ENCODE peak calls at places on chromosomes 7 and 10, in five cellular contexts. One of them, this sample, is unnamed. For H3K36me3, the result is how much of the 10 kb centered on the place peaks cover.

GRCh38 chr10:48694371-48695030 is 9.8 kb downstream of the WDFY4 start:
- DNase-seq in neural progenitor cell: no peak
- DNase-seq in K562: no peak
- DNase-seq in tibial nerve: no peak
- DNase-seq in adrenal gland: no peak
- DNase-seq in this sample: no peak

GRCh38 chr7:49522111-49522510 is 251.3 kb upstream of the VWC2 start:
- DNase-seq in adrenal gland: no peak
- DNase-seq in tibial nerve: no peak
- DNase-seq in neural progenitor cell: no peak
- DNase-seq in K562: no peak
- DNase-seq in this sample: no peak

GRCh38 chr7:113652501-113652900 is 266.3 kb downstream of the PPP1R3A start:
- DNase-seq in neural progenitor cell: no peak
- DNase-seq in K562: no peak
- DNase-seq in tibial nerve: no peak
- DNase-seq in adrenal gland: no peak
- DNase-seq in this sample: no peak

GRCh38 chr7:2478387-2478760 is 2.2 kb upstream of the GRIFIN start:
- DNase-seq in neural progenitor cell: no peak
- DNase-seq in adrenal gland: peak
- DNase-seq in K562: no peak
- DNase-seq in tibial nerve: peak
- DNase-seq in this sample: peak

GRCh38 chr10:104639595-104640338 is 1.3 kb upstream of the SORCS3 start:
- DNase-seq in neural progenitor cell: peak
- DNase-seq in tibial nerve: no peak
- DNase-seq in K562: no peak
- DNase-seq in adrenal gland: no peak
- DNase-seq in this sample: no peak

GRCh38 chr7:81624021-81624630 is 145.7 kb downstream of the HGF start:
- DNase-seq in K562: no peak
- DNase-seq in adrenal gland: no peak
- DNase-seq in neural progenitor cell: no peak
- DNase-seq in tibial nerve: no peak
- DNase-seq in this sample: no peak

GRCh38 chr10:110632591-110633215 is 11.4 kb upstream of the RBM20 start:
- DNase-seq in tibial nerve: no peak
- DNase-seq in adrenal gland: no peak
- DNase-seq in neural progenitor cell: no peak
- DNase-seq in K562: no peak
- DNase-seq in this sample: peak

GRCh38 chr10:128000660-128001059 is 93.8 kb downstream of the PTPRE start:
- DNase-seq in adrenal gland: peak
- DNase-seq in tibial nerve: no peak
- DNase-seq in K562: no peak
- DNase-seq in neural progenitor cell: no peak
- DNase-seq in this sample: no peak

GRCh38 chr10:71234970-71235681 is 22.8 kb downstream of the UNC5B start:
- DNase-seq in K562: peak
- DNase-seq in adrenal gland: peak
- DNase-seq in neural progenitor cell: peak
- DNase-seq in tibial nerve: no peak
- DNase-seq in this sample: no peak

GRCh38 chr10:2791774-2792443 is 275.4 kb upstream of the PFKP start:
- DNase-seq in neural progenitor cell: no peak
- DNase-seq in adrenal gland: no peak
- DNase-seq in tibial nerve: no peak
- DNase-seq in K562: no peak
- DNase-seq in this sample: no peak

GRCh38 chr7:96486681-96487080 is 164.8 kb upstream of the SLC25A13 start:
- DNase-seq in K562: no peak
- DNase-seq in tibial nerve: no peak
- DNase-seq in neural progenitor cell: peak
- DNase-seq in adrenal gland: no peak
- DNase-seq in this sample: no peak

GRCh38 chr10:49242604-49243003 is 54.4 kb upstream of the TMEM273 start:
- DNase-seq in tibial nerve: no peak
- DNase-seq in adrenal gland: peak
- DNase-seq in neural progenitor cell: no peak
- DNase-seq in K562: no peak
- DNase-seq in this sample: no peak

GRCh38 chr7:125605241-125605640 is 675.6 kb upstream of the POT1 start:
- DNase-seq in adrenal gland: no peak
- DNase-seq in tibial nerve: no peak
- DNase-seq in K562: peak
- DNase-seq in neural progenitor cell: no peak
- DNase-seq in this sample: no peak

GRCh38 chr7:38545977-38546376 is 85.2 kb downstream of the AMPH start:
- DNase-seq in neural progenitor cell: no peak
- DNase-seq in tibial nerve: no peak
- DNase-seq in K562: no peak
- DNase-seq in adrenal gland: no peak
- DNase-seq in this sample: no peak

GRCh38 chr10:29725133-29725720 is 90.5 kb upstream of the SVIL start:
- DNase-seq in K562: no peak
- DNase-seq in adrenal gland: peak
- DNase-seq in neural progenitor cell: no peak
- DNase-seq in tibial nerve: no peak
- DNase-seq in this sample: no peak

GRCh38 chr10:98150544-98150943 is 16.1 kb downstream of the R3HCC1L start:
- DNase-seq in adrenal gland: no peak
- DNase-seq in neural progenitor cell: no peak
- DNase-seq in K562: no peak
- DNase-seq in tibial nerve: no peak
- DNase-seq in this sample: no peak

GRCh38 chr10:120422459-120422858 is 34.6 kb upstream of the PLPP4 start:
- DNase-seq in neural progenitor cell: no peak
- DNase-seq in adrenal gland: no peak
- DNase-seq in tibial nerve: no peak
- DNase-seq in K562: no peak
- DNase-seq in this sample: no peak

DNA sequence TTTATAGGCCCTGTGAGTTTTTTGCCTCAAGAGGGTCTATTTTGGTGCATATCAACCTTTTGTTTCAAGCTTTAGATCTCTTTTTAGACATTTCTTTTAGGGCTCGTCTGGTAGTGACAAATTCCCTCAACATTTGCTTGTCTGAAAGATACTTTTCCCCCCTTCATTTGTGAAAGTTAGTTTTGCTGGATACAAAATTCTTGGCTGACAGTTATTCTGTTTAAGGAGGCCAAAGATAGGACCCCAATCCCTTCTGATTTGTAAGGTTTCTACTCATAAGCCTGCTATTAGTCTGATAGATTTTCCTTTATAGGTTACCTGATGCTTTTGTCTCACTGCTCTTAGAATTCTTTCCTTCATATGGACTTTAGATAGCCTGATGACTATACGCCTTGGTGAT is 36.1 kb upstream of the ARMC3 start:
- DNase-seq in adrenal gland: no peak
- DNase-seq in neural progenitor cell: no peak
- DNase-seq in K562: no peak
- DNase-seq in tibial nerve: no peak
- DNase-seq in this sample: no peak
- TF ChIP-seq CTCF in adrenal gland: no peak
- TF ChIP-seq CTCF in neural progenitor cell: no peak
- TF ChIP-seq CTCF in K562: no peak
- TF ChIP-seq CTCF in tibial nerve: no peak
- TF ChIP-seq CTCF in this sample: no peak

GRCh38 chr7:131029002-131029401 is 295.0 kb upstream of the KLF14 start:
- DNase-seq in neural progenitor cell: no peak
- DNase-seq in tibial nerve: no peak
- DNase-seq in adrenal gland: no peak
- DNase-seq in K562: no peak
- DNase-seq in this sample: no peak

GRCh38 chr7:131026297-131027003 is 292.4 kb upstream of the KLF14 start:
- DNase-seq in tibial nerve: no peak
- DNase-seq in adrenal gland: no peak
- DNase-seq in neural progenitor cell: no peak
- DNase-seq in K562: no peak
- DNase-seq in this sample: no peak

GRCh38 chr7:131031100-131031868 is 296.4 kb upstream of the MKLN1 start:
- DNase-seq in K562: no peak
- DNase-seq in adrenal gland: no peak
- DNase-seq in tibial nerve: no peak
- DNase-seq in neural progenitor cell: no peak
- DNase-seq in this sample: no peak

GRCh38 chr7:131028293-131028692 is 294.3 kb upstream of the KLF14 start:
- DNase-seq in neural progenitor cell: no peak
- DNase-seq in tibial nerve: no peak
- DNase-seq in adrenal gland: no peak
- DNase-seq in K562: no peak
- DNase-seq in this sample: no peak

DNA sequence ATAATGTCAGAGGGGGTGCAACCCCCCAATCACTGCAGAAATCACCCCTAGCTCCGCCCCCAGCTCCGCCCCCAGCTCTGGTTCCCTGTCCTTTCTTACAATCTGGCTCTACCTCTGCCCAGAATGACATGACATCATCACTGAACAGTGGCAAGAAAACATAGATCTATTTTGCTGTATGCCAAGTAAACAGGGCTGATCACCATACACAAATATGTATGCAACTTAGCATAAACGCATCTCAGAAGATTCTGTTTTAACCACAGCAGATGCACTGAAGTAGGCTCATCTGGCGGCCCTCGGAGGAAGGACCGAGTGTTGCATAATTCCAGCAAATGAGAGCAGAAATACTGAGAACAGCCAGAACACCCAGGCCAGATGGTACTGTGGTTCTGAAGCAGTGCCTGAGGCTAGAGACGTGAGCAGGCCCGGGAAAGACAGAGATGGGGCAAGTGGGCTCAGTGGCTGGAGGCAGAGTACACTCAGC is 293.3 kb upstream of the KLF14 start:
- DNase-seq in tibial nerve: peak
- DNase-seq in K562: peak
- DNase-seq in neural progenitor cell: no peak
- DNase-seq in adrenal gland: no peak
- DNase-seq in this sample: no peak
- H3K36me3 ChIP-seq in tibial nerve: under half
- H3K36me3 ChIP-seq in K562: under half
- H3K36me3 ChIP-seq in neural progenitor cell: under half
- H3K36me3 ChIP-seq in adrenal gland: under half
- H3K36me3 ChIP-seq in this sample: under half

DNA sequence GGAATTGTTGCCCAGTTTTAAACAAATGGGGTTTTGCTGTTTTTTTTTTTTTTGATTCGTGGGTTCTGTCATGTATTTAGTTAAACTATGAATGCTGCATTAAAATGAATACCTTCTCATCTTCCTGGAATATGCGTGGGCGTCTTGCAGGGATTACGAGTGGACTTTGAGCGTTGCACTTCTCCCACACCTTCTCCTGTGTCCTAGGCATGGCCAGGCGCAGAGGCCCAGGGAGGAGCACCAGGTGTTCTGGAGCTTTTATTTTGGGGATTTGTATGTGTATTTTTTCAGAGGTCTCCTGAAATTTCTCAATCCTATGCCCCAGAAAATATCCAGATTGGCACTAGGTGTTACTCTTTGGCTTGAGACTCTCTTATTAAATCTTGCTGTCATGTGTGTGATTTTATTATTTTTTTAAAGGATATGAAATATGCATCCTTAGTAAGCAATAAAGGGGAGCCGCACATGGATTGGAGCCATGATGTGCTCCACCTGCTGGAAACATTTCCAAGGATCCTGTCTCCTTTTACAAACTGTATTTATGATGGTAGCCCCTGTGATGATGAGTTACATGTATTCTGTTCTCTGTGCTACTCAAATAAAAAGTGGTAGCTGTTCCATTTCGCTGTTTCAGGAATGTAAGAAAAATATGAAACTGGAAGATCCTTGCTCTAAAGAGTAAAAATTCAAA is 482.2 kb upstream of the KLF6 start:
- DNase-seq in tibial nerve: no peak
- DNase-seq in K562: no peak
- DNase-seq in adrenal gland: no peak
- DNase-seq in neural progenitor cell: no peak
- DNase-seq in this sample: no peak
- TF ChIP-seq CTCF in tibial nerve: no peak
- TF ChIP-seq CTCF in K562: no peak
- TF ChIP-seq CTCF in adrenal gland: no peak
- TF ChIP-seq CTCF in neural progenitor cell: peak
- TF ChIP-seq CTCF in this sample: no peak

GRCh38 chr7:139582671-139583155 is 59.2 kb downstream of the CLEC2L start:
- DNase-seq in adrenal gland: no peak
- DNase-seq in neural progenitor cell: no peak
- DNase-seq in K562: no peak
- DNase-seq in tibial nerve: no peak
- DNase-seq in this sample: peak

GRCh38 chr7:139582130-139582650 is 58.7 kb downstream of the CLEC2L start:
- DNase-seq in tibial nerve: no peak
- DNase-seq in adrenal gland: no peak
- DNase-seq in K562: no peak
- DNase-seq in neural progenitor cell: no peak
- DNase-seq in this sample: peak

GRCh38 chr7:139586286-139586685 is 62.8 kb downstream of the CLEC2L start:
- DNase-seq in neural progenitor cell: no peak
- DNase-seq in K562: no peak
- DNase-seq in adrenal gland: no peak
- DNase-seq in tibial nerve: no peak
- DNase-seq in this sample: no peak

GRCh38 chr7:139587535-139587934 is 64.0 kb downstream of the CLEC2L start:
- DNase-seq in tibial nerve: no peak
- DNase-seq in neural progenitor cell: no peak
- DNase-seq in K562: no peak
- DNase-seq in adrenal gland: no peak
- DNase-seq in this sample: no peak

DNA sequence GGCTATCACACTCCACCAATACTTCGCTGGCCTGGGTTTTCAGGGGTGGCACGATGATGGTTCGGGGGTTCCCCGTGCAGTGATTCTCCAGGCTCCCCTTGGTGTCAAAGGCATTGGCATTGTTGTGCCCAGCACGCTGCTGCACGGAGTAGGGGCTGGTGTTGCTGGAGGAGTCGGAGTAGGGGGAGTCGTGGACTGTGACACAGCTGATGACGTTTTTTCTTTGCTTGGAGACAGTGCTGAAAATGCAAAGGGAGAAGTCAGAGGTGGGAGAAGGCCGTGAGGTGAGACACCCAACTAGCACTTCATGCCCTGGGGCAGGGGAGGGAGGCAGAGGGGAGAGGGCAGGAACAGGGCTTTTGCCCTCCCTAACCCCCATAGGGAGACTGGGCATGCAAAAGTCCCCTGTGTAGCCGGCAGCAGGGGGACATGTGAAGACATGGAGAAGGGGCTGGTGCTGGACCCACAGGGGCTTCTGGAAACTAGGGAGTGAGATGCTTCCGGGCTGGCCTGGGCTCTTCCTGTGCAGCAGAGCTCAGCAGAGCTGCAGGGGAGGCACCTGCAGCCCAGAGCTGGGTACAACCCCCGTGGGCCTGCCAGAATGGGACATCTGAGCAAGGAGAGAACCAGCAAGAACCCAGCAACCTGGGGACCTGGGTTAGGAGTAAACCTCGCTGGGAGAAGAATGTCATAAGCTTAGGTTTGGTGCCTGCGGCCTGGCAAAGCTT is 60.5 kb downstream of the CLEC2L start:
- DNase-seq in tibial nerve: no peak
- DNase-seq in K562: no peak
- DNase-seq in adrenal gland: no peak
- DNase-seq in neural progenitor cell: no peak
- DNase-seq in this sample: no peak
- H3K36me3 ChIP-seq in tibial nerve: under half
- H3K36me3 ChIP-seq in K562: under half
- H3K36me3 ChIP-seq in adrenal gland: under half
- H3K36me3 ChIP-seq in neural progenitor cell: under half
- H3K36me3 ChIP-seq in this sample: under half